ENCODE peak calls at places on chromosomes 11 and 22, in five cellular contexts. One of them, this sample, is unnamed.

GRCh38 chr11:12179019-12179418 is 68.6 kb downstream of the MICAL2 start:
- DNase-seq in mammary epithelial cell: no peak
- DNase-seq in astrocyte: no peak
- DNase-seq in HepG2: no peak
- DNase-seq in neural progenitor cell: no peak
- DNase-seq in this sample: no peak

GRCh38 chr11:67286621-67287333 is 2.3 kb upstream of the ANKRD13D start:
- DNase-seq in mammary epithelial cell: no peak
- DNase-seq in astrocyte: no peak
- DNase-seq in HepG2: no peak
- DNase-seq in neural progenitor cell: no peak
- DNase-seq in this sample: no peak

GRCh38 chr22:44684506-44685383 is 17.3 kb upstream of the PRR5 start:
- DNase-seq in mammary epithelial cell: peak; percentile 87
- DNase-seq in astrocyte: peak; percentile 76
- DNase-seq in HepG2: peak; percentile 92
- DNase-seq in neural progenitor cell: peak; percentile 93
- DNase-seq in this sample: peak; percentile 90

GRCh38 chr11:63710476-63711217 is 29.3 kb downstream of the RTN3 start:
- DNase-seq in mammary epithelial cell: no peak
- DNase-seq in astrocyte: peak; percentile 89
- DNase-seq in HepG2: no peak
- DNase-seq in neural progenitor cell: no peak
- DNase-seq in this sample: no peak

GRCh38 chr11:75462117-75462653 is 29.2 kb upstream of the KLHL35 start:
- DNase-seq in mammary epithelial cell: no peak
- DNase-seq in astrocyte: no peak
- DNase-seq in HepG2: no peak
- DNase-seq in neural progenitor cell: peak; percentile 86
- DNase-seq in this sample: no peak

GRCh38 chr22:37731804-37732471 is 35.1 kb downstream of the TRIOBP start:
- DNase-seq in mammary epithelial cell: no peak
- DNase-seq in astrocyte: no peak
- DNase-seq in HepG2: peak; percentile 99
- DNase-seq in neural progenitor cell: no peak
- DNase-seq in this sample: no peak

GRCh38 chr11:2796508-2797180 is 88.9 kb downstream of the CDKN1C start:
- DNase-seq in mammary epithelial cell: no peak
- DNase-seq in astrocyte: no peak
- DNase-seq in HepG2: no peak
- DNase-seq in neural progenitor cell: no peak
- DNase-seq in this sample: no peak

GRCh38 chr11:416757-417621 is 2.2 kb upstream of the SIGIRR start:
- DNase-seq in mammary epithelial cell: peak; percentile 45
- DNase-seq in astrocyte: no peak
- DNase-seq in HepG2: no peak
- DNase-seq in neural progenitor cell: peak; percentile 62
- DNase-seq in this sample: no peak

GRCh38 chr11:98616256-98616655 is 404.5 kb upstream of the CNTN5 start:
- DNase-seq in mammary epithelial cell: no peak
- DNase-seq in astrocyte: no peak
- DNase-seq in HepG2: no peak
- DNase-seq in neural progenitor cell: peak; percentile 6
- DNase-seq in this sample: no peak

GRCh38 chr11:66080055-66080817 is 10.2 kb downstream of the PACS1 start:
- DNase-seq in mammary epithelial cell: peak; percentile 66
- DNase-seq in astrocyte: peak; percentile 74
- DNase-seq in HepG2: peak; percentile 34
- DNase-seq in neural progenitor cell: no peak
- DNase-seq in this sample: no peak

GRCh38 chr11:112931686-112932085 is 29.5 kb upstream of the NCAM1 start:
- DNase-seq in mammary epithelial cell: no peak
- DNase-seq in astrocyte: no peak
- DNase-seq in HepG2: no peak
- DNase-seq in neural progenitor cell: no peak
- DNase-seq in this sample: no peak

GRCh38 chr11:134566311-134566710 is 154.3 kb upstream of the B3GAT1 start:
- DNase-seq in mammary epithelial cell: no peak
- DNase-seq in astrocyte: no peak
- DNase-seq in HepG2: no peak
- DNase-seq in neural progenitor cell: no peak
- DNase-seq in this sample: no peak

GRCh38 chr22:36386900-36387663 is 685 bp downstream of the MYH9 start:
- DNase-seq in mammary epithelial cell: no peak
- DNase-seq in astrocyte: no peak
- DNase-seq in HepG2: no peak
- DNase-seq in neural progenitor cell: peak; percentile 50
- DNase-seq in this sample: no peak

DNA sequence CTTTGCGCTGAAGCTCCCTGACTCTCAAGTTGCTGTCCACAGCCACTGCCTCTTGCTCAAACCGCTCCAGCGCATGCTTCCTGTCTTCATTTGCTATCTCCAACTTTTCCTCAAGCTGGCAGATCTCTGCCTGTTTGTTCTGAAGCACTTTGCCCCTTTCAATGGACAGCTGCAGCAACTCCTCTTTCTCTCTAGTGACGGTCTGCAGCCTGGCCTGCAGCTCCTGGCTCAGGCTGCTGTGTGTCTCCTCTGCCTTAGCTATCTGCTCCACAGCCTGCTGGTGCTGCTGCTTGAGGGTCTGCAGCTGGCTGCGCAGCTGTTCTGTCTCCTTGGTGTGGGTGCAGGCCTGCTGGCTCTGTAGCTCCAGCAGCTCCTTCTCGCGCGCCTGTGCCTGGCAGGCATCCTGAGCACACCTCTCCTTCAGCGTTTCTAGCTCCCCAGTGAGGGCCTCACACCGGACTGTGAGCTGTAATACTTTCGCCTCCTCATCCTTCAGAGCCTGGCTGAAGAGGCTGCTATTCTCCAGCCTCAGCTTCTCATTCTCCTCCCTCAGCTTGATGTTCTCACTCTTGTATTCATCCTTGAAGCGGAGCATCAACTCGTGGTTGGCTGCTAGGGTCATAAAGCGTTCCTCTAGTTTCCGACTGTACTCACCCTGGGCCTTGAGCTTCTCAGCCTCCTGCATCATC is 720 bp downstream of the CCDC89 start:
- DNase-seq in mammary epithelial cell: no peak
- DNase-seq in astrocyte: no peak
- DNase-seq in HepG2: no peak
- DNase-seq in neural progenitor cell: no peak
- DNase-seq in this sample: no peak
- H3K9ac ChIP-seq in mammary epithelial cell: no peak overlapping the region
- H3K9ac ChIP-seq in astrocyte: peak overlapping the region; percentile 76
- H3K9ac ChIP-seq in HepG2: peak overlapping the region; percentile 14
- H3K9ac ChIP-seq in neural progenitor cell: no peak overlapping the region
- H3K9ac ChIP-seq in this sample: no peak overlapping the region

DNA sequence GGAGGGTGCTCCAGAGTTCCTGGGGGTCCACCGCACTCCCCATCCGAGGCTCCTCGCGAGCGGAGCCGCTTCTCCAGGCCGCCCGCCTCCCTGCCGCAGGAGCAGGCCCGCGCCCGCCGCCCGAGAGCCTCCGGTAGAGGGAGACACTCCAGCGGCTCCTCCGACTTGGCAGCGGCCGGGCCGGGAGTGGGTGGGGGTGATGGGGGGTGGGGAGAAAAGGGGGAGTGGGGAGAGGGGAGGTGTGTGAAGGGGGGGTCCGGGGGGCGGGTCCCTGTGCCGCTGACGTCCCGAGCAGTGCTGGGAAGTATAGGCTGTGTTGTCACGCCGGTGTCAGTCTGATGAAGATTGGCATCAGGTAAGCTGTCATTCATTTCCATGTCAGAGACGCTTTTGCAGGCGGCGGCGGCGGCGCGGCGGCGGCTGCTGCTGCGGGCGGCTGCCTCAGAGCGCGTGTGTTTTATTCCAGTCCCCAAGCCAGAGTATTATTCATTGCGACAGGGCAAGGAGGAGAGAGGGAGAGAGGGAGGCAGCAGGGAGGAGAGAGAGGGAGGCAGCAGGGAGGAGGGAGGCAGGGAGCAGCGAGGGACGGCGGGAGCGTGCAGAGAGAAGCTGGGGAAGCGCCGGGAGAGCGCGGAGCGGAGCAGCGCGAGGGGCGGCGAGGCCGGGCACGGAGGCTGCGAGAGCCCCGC is at the start of gene PKNOX2:
- DNase-seq in mammary epithelial cell: peak; percentile 47
- DNase-seq in astrocyte: peak; percentile 67
- DNase-seq in HepG2: peak; percentile 15
- DNase-seq in neural progenitor cell: peak; percentile 94
- DNase-seq in this sample: no peak
- H3K4me3 ChIP-seq in mammary epithelial cell: peak within 1 kb of the TSS; percentile 59
- H3K4me3 ChIP-seq in astrocyte: peak within 1 kb of the TSS; percentile 82
- H3K4me3 ChIP-seq in HepG2: peak within 1 kb of the TSS; percentile 47
- H3K4me3 ChIP-seq in neural progenitor cell: peak within 1 kb of the TSS; percentile 88
- H3K4me3 ChIP-seq in this sample: peak within 1 kb of the TSS; percentile 40

GRCh38 chr11:128716231-128716630 is 22.4 kb downstream of the FLI1 start:
- DNase-seq in mammary epithelial cell: no peak
- DNase-seq in astrocyte: no peak
- DNase-seq in HepG2: no peak
- DNase-seq in neural progenitor cell: no peak
- DNase-seq in this sample: no peak

GRCh38 chr11:128713595-128713994 is 19.7 kb downstream of the FLI1 start:
- DNase-seq in mammary epithelial cell: peak; percentile 31
- DNase-seq in astrocyte: peak; percentile 35
- DNase-seq in HepG2: no peak
- DNase-seq in neural progenitor cell: no peak
- DNase-seq in this sample: no peak

GRCh38 chr11:128714881-128715280 is 21.0 kb downstream of the FLI1 start:
- DNase-seq in mammary epithelial cell: peak; percentile 81
- DNase-seq in astrocyte: peak; percentile 100
- DNase-seq in HepG2: no peak
- DNase-seq in neural progenitor cell: no peak
- DNase-seq in this sample: no peak

GRCh38 chr11:128715691-128716153 is 21.9 kb downstream of the FLI1 start:
- DNase-seq in mammary epithelial cell: peak; percentile 31
- DNase-seq in astrocyte: peak; percentile 94
- DNase-seq in HepG2: no peak
- DNase-seq in neural progenitor cell: peak; percentile 14
- DNase-seq in this sample: no peak

GRCh38 chr11:128714121-128714520 is 20.2 kb downstream of the FLI1 start:
- DNase-seq in mammary epithelial cell: no peak
- DNase-seq in astrocyte: no peak
- DNase-seq in HepG2: no peak
- DNase-seq in neural progenitor cell: no peak
- DNase-seq in this sample: no peak
- TF ChIP-seq EZH2 in mammary epithelial cell: no peak
- TF ChIP-seq EZH2 in astrocyte: no peak
- TF ChIP-seq EZH2 in HepG2: no peak
- TF ChIP-seq EZH2 in neural progenitor cell: no peak
- TF ChIP-seq EZH2 in this sample: no peak

GRCh38 chr11:94648789-94649188 is 81.6 kb downstream of the PIWIL4 start:
- DNase-seq in mammary epithelial cell: no peak
- DNase-seq in astrocyte: no peak
- DNase-seq in HepG2: no peak
- DNase-seq in neural progenitor cell: no peak
- DNase-seq in this sample: no peak
- H3K9ac ChIP-seq in mammary epithelial cell: no peak overlapping the region
- H3K9ac ChIP-seq in astrocyte: no peak overlapping the region
- H3K9ac ChIP-seq in HepG2: no peak overlapping the region
- H3K9ac ChIP-seq in neural progenitor cell: no peak overlapping the region
- H3K9ac ChIP-seq in this sample: no peak overlapping the region

GRCh38 chr22:17043521-17043920 is 35.5 kb upstream of the GAB4 start:
- DNase-seq in mammary epithelial cell: no peak
- DNase-seq in astrocyte: no peak
- DNase-seq in HepG2: no peak
- DNase-seq in neural progenitor cell: no peak
- DNase-seq in this sample: no peak
- H3K4me3 ChIP-seq in mammary epithelial cell: no peak overlapping the region
- H3K4me3 ChIP-seq in astrocyte: no peak overlapping the region
- H3K4me3 ChIP-seq in HepG2: no peak overlapping the region
- H3K4me3 ChIP-seq in neural progenitor cell: no peak overlapping the region
- H3K4me3 ChIP-seq in this sample: no peak overlapping the region

This sample was measured in keratinocyte.